ENCODE peak calls at places on chromosomes 1 and 21, in ten cellular contexts. F is astrocyte of the hippocampus, C is HCT116, U is GM12892, S is GM23248, I is KG1, Z is cardiac fibroblast, Y is RPMI8226, H is upper lobe of right lung, N is EL. X is an unnamed sample.

GRCh38 chr1:243273945-243274344 is 18.1 kb downstream of the SDCCAG8 start:
- DNase-seq in I (no peak), C (no peak), S (no peak), N (no peak), Y (no peak), U (no peak), Z (no peak), F (no peak), H (no peak), X (no peak)

GRCh38 chr1:190170321-190170720 is 307.3 kb downstream of the BRINP3 start:
- DNase-seq in F (peak; percentile 15), H (no peak), S (no peak), U (no peak), C (no peak), I (no peak), N (no peak), Y (no peak), Z (peak; percentile 31), X (peak; percentile 19)

GRCh38 chr1:203362561-203363055 is 11.7 kb upstream of the FMOD start:
- DNase-seq in H (no peak), F (no peak), N (no peak), I (no peak), U (no peak), Z (no peak), S (no peak), C (no peak), Y (no peak), X (no peak)

GRCh38 chr21:43603230-43603626 is 56.1 kb downstream of the HSF2BP start:
- DNase-seq in S (no peak), I (no peak), H (no peak), Y (no peak), C (no peak), Z (no peak), N (no peak), U (no peak), F (no peak), X (no peak)

GRCh38 chr1:109750920-109751319 is 10.1 kb upstream of the GSTM3 start:
- DNase-seq in U (no peak), F (no peak), C (no peak), Z (no peak), N (no peak), Y (no peak), I (no peak), S (no peak), H (no peak), X (no peak)

GRCh38 chr1:52032785-52033131 is 852 bp downstream of the KTI12 start:
- DNase-seq in U (peak; percentile 25), F (peak; percentile 63), C (no peak), N (peak; percentile 66), H (no peak), Z (peak; percentile 78), S (peak; percentile 88), Y (peak; percentile 53), I (no peak), X (peak; percentile 34)

GRCh38 chr1:236063919-236064673 is 794 bp downstream of the NID1 start:
- DNase-seq in C (no peak), I (no peak), Y (no peak), S (peak; percentile 80), U (no peak), H (peak; percentile 72), Z (peak; percentile 66), N (peak; percentile 75), F (peak; percentile 76), X (peak; percentile 27)

GRCh38 chr21:36769051-36769867 is 70.3 kb downstream of the SIM2 start:
- DNase-seq in Z (no peak), U (no peak), C (no peak), I (no peak), Y (no peak), F (peak; percentile 89), H (no peak), S (no peak), N (no peak), X (no peak)

GRCh38 chr1:11295905-11296304 is 22.9 kb downstream of the UBIAD1 start:
- DNase-seq in U (no peak), Y (no peak), I (no peak), N (no peak), C (no peak), S (no peak), F (no peak), H (no peak), Z (no peak), X (no peak)

X was measured in epithelial cell of esophagus.